ENCODE peak calls at places on chromosomes 13 and 19, in seven cellular contexts. One of them, this sample, is unnamed. For H3K4me1, H3K9me3 and H3K36me3, the result is how much of the 10 kb centered on the place peaks cover.

GRCh38 chr19:53945441-53945840 is 17.3 kb upstream of the CACNG8 start:
- DNase-seq in CD8-positive, alpha-beta T cell: no peak
- DNase-seq in ascending aorta: no peak
- DNase-seq in uterus: no peak
- DNase-seq in hepatocyte: no peak
- DNase-seq in psoas muscle: no peak
- DNase-seq in IMR-90: peak
- DNase-seq in this sample: no peak

GRCh38 chr19:48645652-48646191 is at the start of gene CA11:
- DNase-seq in CD8-positive, alpha-beta T cell: no peak
- DNase-seq in ascending aorta: no peak
- DNase-seq in uterus: no peak
- DNase-seq in hepatocyte: peak
- DNase-seq in psoas muscle: no peak
- DNase-seq in IMR-90: no peak
- DNase-seq in this sample: no peak

GRCh38 chr13:29926077-29926476 is 75.7 kb upstream of the UBL3 start:
- DNase-seq in CD8-positive, alpha-beta T cell: no peak
- DNase-seq in ascending aorta: no peak
- DNase-seq in uterus: no peak
- DNase-seq in hepatocyte: no peak
- DNase-seq in psoas muscle: no peak
- DNase-seq in IMR-90: no peak
- DNase-seq in this sample: no peak

GRCh38 chr19:15613338-15613737 is 1.7 kb upstream of the CYP4F8 start:
- DNase-seq in CD8-positive, alpha-beta T cell: no peak
- DNase-seq in ascending aorta: no peak
- DNase-seq in uterus: no peak
- DNase-seq in hepatocyte: no peak
- DNase-seq in psoas muscle: no peak
- DNase-seq in IMR-90: no peak
- DNase-seq in this sample: no peak

GRCh38 chr13:39023761-39024160 is 14.1 kb downstream of the PROSER1 start:
- DNase-seq in CD8-positive, alpha-beta T cell: no peak
- DNase-seq in ascending aorta: no peak
- DNase-seq in uterus: no peak
- DNase-seq in hepatocyte: peak
- DNase-seq in psoas muscle: no peak
- DNase-seq in IMR-90: peak
- DNase-seq in this sample: no peak

GRCh38 chr19:55484571-55485438 is at the start of gene NAT14:
- DNase-seq in CD8-positive, alpha-beta T cell: peak
- DNase-seq in ascending aorta: no peak
- DNase-seq in uterus: peak
- DNase-seq in hepatocyte: peak
- DNase-seq in psoas muscle: peak
- DNase-seq in IMR-90: peak
- DNase-seq in this sample: peak

GRCh38 chr19:46579286-46579944 is 21.7 kb upstream of the CALM3 start:
- DNase-seq in CD8-positive, alpha-beta T cell: no peak
- DNase-seq in ascending aorta: no peak
- DNase-seq in uterus: no peak
- DNase-seq in hepatocyte: no peak
- DNase-seq in psoas muscle: no peak
- DNase-seq in IMR-90: no peak
- DNase-seq in this sample: no peak

GRCh38 chr19:49255674-49256073 is 69.3 kb downstream of the SLC6A16 start:
- DNase-seq in CD8-positive, alpha-beta T cell: no peak
- DNase-seq in ascending aorta: no peak
- DNase-seq in uterus: no peak
- DNase-seq in hepatocyte: no peak
- DNase-seq in psoas muscle: no peak
- DNase-seq in IMR-90: no peak
- DNase-seq in this sample: no peak

GRCh38 chr13:109254271-109254670 is 532.1 kb downstream of the IRS2 start:
- DNase-seq in CD8-positive, alpha-beta T cell: no peak
- DNase-seq in ascending aorta: no peak
- DNase-seq in uterus: no peak
- DNase-seq in hepatocyte: no peak
- DNase-seq in psoas muscle: no peak
- DNase-seq in IMR-90: no peak
- DNase-seq in this sample: no peak

GRCh38 chr19:43641333-43641732 is 1.7 kb upstream of the CADM4 start:
- DNase-seq in CD8-positive, alpha-beta T cell: no peak
- DNase-seq in ascending aorta: no peak
- DNase-seq in uterus: no peak
- DNase-seq in hepatocyte: no peak
- DNase-seq in psoas muscle: no peak
- DNase-seq in IMR-90: no peak
- DNase-seq in this sample: no peak

GRCh38 chr19:18710986-18711751 is 27.7 kb downstream of the CRTC1 start:
- DNase-seq in CD8-positive, alpha-beta T cell: no peak
- DNase-seq in ascending aorta: peak
- DNase-seq in uterus: peak
- DNase-seq in hepatocyte: no peak
- DNase-seq in psoas muscle: peak
- DNase-seq in IMR-90: peak
- DNase-seq in this sample: peak

GRCh38 chr13:86870388-86870966 is 800.7 kb upstream of the SLITRK5 start:
- DNase-seq in CD8-positive, alpha-beta T cell: no peak
- DNase-seq in ascending aorta: no peak
- DNase-seq in uterus: no peak
- DNase-seq in hepatocyte: peak
- DNase-seq in psoas muscle: no peak
- DNase-seq in IMR-90: peak
- DNase-seq in this sample: no peak

GRCh38 chr13:79108914-79109643 is 297.0 kb downstream of the RBM26 start:
- DNase-seq in CD8-positive, alpha-beta T cell: no peak
- DNase-seq in ascending aorta: no peak
- DNase-seq in uterus: no peak
- DNase-seq in hepatocyte: no peak
- DNase-seq in psoas muscle: no peak
- DNase-seq in IMR-90: no peak
- DNase-seq in this sample: no peak

GRCh38 chr13:44120814-44121505 is 241.3 kb downstream of the LACC1 start:
- DNase-seq in CD8-positive, alpha-beta T cell: no peak
- DNase-seq in ascending aorta: no peak
- DNase-seq in uterus: no peak
- DNase-seq in hepatocyte: no peak
- DNase-seq in psoas muscle: no peak
- DNase-seq in IMR-90: no peak
- DNase-seq in this sample: no peak

GRCh38 chr19:29667390-29667783 is 2.1 kb downstream of the PLEKHF1 start:
- DNase-seq in CD8-positive, alpha-beta T cell: no peak
- DNase-seq in ascending aorta: no peak
- DNase-seq in uterus: no peak
- DNase-seq in hepatocyte: no peak
- DNase-seq in psoas muscle: no peak
- DNase-seq in IMR-90: no peak
- DNase-seq in this sample: no peak

GRCh38 chr19:29665215-29665825 is at the start of gene PLEKHF1:
- DNase-seq in CD8-positive, alpha-beta T cell: peak
- DNase-seq in ascending aorta: peak
- DNase-seq in uterus: peak
- DNase-seq in hepatocyte: peak
- DNase-seq in psoas muscle: peak
- DNase-seq in IMR-90: peak
- DNase-seq in this sample: peak

GRCh38 chr19:29665826-29666633 is 769 bp downstream of the PLEKHF1 start:
- DNase-seq in CD8-positive, alpha-beta T cell: no peak
- DNase-seq in ascending aorta: peak
- DNase-seq in uterus: peak
- DNase-seq in hepatocyte: peak
- DNase-seq in psoas muscle: peak
- DNase-seq in IMR-90: peak
- DNase-seq in this sample: no peak

GRCh38 chr19:29667941-29668340 is 2.7 kb downstream of the PLEKHF1 start:
- DNase-seq in CD8-positive, alpha-beta T cell: peak
- DNase-seq in ascending aorta: no peak
- DNase-seq in uterus: no peak
- DNase-seq in hepatocyte: no peak
- DNase-seq in psoas muscle: no peak
- DNase-seq in IMR-90: no peak
- DNase-seq in this sample: no peak

DNA sequence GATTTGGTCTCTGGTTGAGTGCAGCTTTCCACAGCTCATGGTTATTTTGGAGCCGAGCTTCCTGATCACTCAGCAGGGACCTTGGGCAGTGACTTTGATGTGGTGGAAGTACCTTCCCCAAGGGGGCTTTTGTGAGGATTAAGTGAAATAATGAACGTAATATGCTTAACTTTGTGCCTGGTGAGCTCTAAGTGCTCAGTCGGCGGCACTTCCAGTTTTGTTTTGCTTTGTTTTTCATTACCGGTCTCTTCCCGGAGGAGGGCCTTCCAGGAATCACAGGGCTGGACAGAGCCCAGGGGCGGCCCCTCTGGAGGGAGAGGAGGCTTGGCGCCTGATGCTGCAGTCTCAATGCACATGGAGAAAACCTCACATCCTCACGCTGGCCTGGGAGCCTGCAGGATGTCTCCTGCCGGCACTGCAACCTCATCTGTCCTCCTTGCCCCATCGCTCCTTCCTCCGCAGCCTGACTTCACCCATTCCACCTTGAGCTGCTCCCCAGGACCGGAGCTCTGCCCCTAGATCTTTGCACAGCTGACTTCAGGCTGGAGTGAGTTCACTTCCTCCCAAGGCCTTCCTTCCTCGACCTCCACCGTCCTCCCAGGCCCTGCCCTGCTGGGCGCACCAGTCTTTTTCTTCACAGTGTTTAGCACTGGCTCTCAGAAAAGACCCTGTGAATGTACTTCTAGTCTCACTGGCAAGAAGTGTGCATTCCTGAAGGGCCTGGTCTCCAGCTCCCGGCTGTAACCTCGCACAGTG is 1.6 kb downstream of the PLEKHF1 start:
- DNase-seq in CD8-positive, alpha-beta T cell: no peak
- DNase-seq in ascending aorta: peak
- DNase-seq in uterus: peak
- DNase-seq in hepatocyte: peak
- DNase-seq in psoas muscle: peak
- DNase-seq in IMR-90: peak
- DNase-seq in this sample: no peak
- H3K4me1 ChIP-seq in CD8-positive, alpha-beta T cell: half or more
- H3K4me1 ChIP-seq in ascending aorta: half or more
- H3K4me1 ChIP-seq in uterus: under half
- H3K4me1 ChIP-seq in hepatocyte: under half
- H3K4me1 ChIP-seq in psoas muscle: half or more
- H3K4me1 ChIP-seq in IMR-90: under half
- H3K4me1 ChIP-seq in this sample: under half

GRCh38 chr19:4553775-4554174 is 5.7 kb downstream of the SEMA6B start:
- DNase-seq in CD8-positive, alpha-beta T cell: no peak
- DNase-seq in ascending aorta: no peak
- DNase-seq in uterus: no peak
- DNase-seq in hepatocyte: peak
- DNase-seq in psoas muscle: no peak
- DNase-seq in IMR-90: no peak
- DNase-seq in this sample: no peak
- H3K9me3 ChIP-seq in CD8-positive, alpha-beta T cell: under half
- H3K9me3 ChIP-seq in ascending aorta: under half
- H3K9me3 ChIP-seq in uterus: under half
- H3K9me3 ChIP-seq in hepatocyte: under half
- H3K9me3 ChIP-seq in psoas muscle: under half
- H3K9me3 ChIP-seq in IMR-90: under half
- H3K9me3 ChIP-seq in this sample: under half

DNA sequence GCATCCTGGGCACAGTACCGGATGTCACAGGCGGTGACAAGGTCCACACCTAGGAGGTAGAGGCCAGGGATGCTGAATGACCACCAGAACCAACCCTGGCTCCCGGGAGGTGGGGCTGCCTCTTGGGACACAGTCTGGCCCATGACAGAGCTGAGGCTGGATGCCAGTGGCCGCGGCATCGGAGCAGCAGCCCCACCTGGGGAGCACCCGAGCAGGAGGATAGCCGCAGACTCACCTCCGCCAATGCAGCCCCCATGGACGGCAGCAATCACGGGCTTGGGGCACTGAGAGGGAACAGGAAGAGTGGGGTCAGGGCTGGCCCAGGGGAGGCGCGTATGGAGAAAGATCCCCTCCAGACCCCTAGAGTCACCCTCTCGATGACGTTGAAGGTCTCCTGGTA is 4.3 kb upstream of the LGALS4 start:
- DNase-seq in CD8-positive, alpha-beta T cell: no peak
- DNase-seq in ascending aorta: no peak
- DNase-seq in uterus: no peak
- DNase-seq in hepatocyte: no peak
- DNase-seq in psoas muscle: no peak
- DNase-seq in IMR-90: no peak
- DNase-seq in this sample: no peak
- H3K36me3 ChIP-seq in CD8-positive, alpha-beta T cell: under half
- H3K36me3 ChIP-seq in ascending aorta: under half
- H3K36me3 ChIP-seq in uterus: under half
- H3K36me3 ChIP-seq in hepatocyte: under half
- H3K36me3 ChIP-seq in psoas muscle: under half
- H3K36me3 ChIP-seq in IMR-90: under half
- H3K36me3 ChIP-seq in this sample: under half

GRCh38 chr13:71244181-71244580 is 622.8 kb downstream of the DACH1 start:
- DNase-seq in CD8-positive, alpha-beta T cell: no peak
- DNase-seq in ascending aorta: no peak
- DNase-seq in uterus: no peak
- DNase-seq in hepatocyte: no peak
- DNase-seq in psoas muscle: no peak
- DNase-seq in IMR-90: no peak
- DNase-seq in this sample: no peak
- H3K4me1 ChIP-seq in CD8-positive, alpha-beta T cell: under half
- H3K4me1 ChIP-seq in ascending aorta: under half
- H3K4me1 ChIP-seq in uterus: under half
- H3K4me1 ChIP-seq in hepatocyte: under half
- H3K4me1 ChIP-seq in psoas muscle: under half
- H3K4me1 ChIP-seq in IMR-90: under half
- H3K4me1 ChIP-seq in this sample: under half

GRCh38 chr19:34759218-34759917 is 13.6 kb downstream of the ZNF599 start:
- DNase-seq in CD8-positive, alpha-beta T cell: no peak
- DNase-seq in ascending aorta: no peak
- DNase-seq in uterus: no peak
- DNase-seq in hepatocyte: no peak
- DNase-seq in psoas muscle: no peak
- DNase-seq in IMR-90: no peak
- DNase-seq in this sample: no peak
- H3K9me3 ChIP-seq in CD8-positive, alpha-beta T cell: under half
- H3K9me3 ChIP-seq in ascending aorta: half or more
- H3K9me3 ChIP-seq in uterus: under half
- H3K9me3 ChIP-seq in hepatocyte: half or more
- H3K9me3 ChIP-seq in psoas muscle: half or more
- H3K9me3 ChIP-seq in IMR-90: half or more
- H3K9me3 ChIP-seq in this sample: under half

This sample was measured in pancreas.